ENCODE peak calls at places on chromosomes 16 and 17, in four cellular contexts. T is stimulated activated CD8-positive, alpha-beta memory T cell treated with anti-CD3 and anti-CD28 coated beads, Interleukin-15, amount 100 ng/mL, for 4 hours; X is globus pallidus; V is hepatic stellate cell. J is an unnamed sample.

GRCh38 chr17:2593846-2594656 is 597 bp downstream of the PAFAH1B1 start:
- DNase-seq in T (peak; percentile 57), X (peak; percentile 79), V (peak; percentile 70), J (peak; percentile 76)

GRCh38 chr16:57846078-57846697 is 43.9 kb upstream of the KIFC3 start:
- DNase-seq in T (no peak), X (no peak), V (no peak), J (no peak)

GRCh38 chr16:62051942-62052341 is 15.7 kb upstream of the CDH8 start:
- DNase-seq in T (no peak), X (no peak), V (no peak), J (no peak)

GRCh38 chr17:80850817-80851216 is 140.8 kb upstream of the CHMP6 start:
- DNase-seq in T (no peak), X (no peak), V (no peak), J (no peak)

GRCh38 chr16:31453255-31454204 is 5.8 kb upstream of the ARMC5 start:
- DNase-seq in T (no peak), X (no peak), V (no peak), J (no peak)

GRCh38 chr16:12406840-12407690 is 396.6 kb downstream of the CPPED1 start:
- DNase-seq in T (no peak), X (no peak), V (peak; percentile 40), J (no peak)

GRCh38 chr16:56423584-56424403 is 1.6 kb downstream of the AMFR start:
- DNase-seq in T (no peak), X (peak; percentile 22), V (no peak), J (no peak)

GRCh38 chr16:30605148-30605547 is 5.0 kb downstream of the ZNF689 start:
- DNase-seq in T (no peak), X (peak; percentile 38), V (no peak), J (no peak)

GRCh38 chr17:58325976-58326468 is 2.6 kb downstream of the TSPOAP1 start:
- DNase-seq in T (no peak), X (no peak), V (no peak), J (no peak)

GRCh38 chr16:16120382-16121184 is 102.7 kb downstream of the ABCC6 start:
- DNase-seq in T (no peak), X (peak; percentile 37), V (no peak), J (peak; percentile 75)

GRCh38 chr16:79639576-79640311 is 39.2 kb upstream of the MAF start:
- DNase-seq in T (no peak), X (no peak), V (no peak), J (no peak)